ENCODE peak calls at places on chromosomes 11 and 22, in four cellular contexts. H, G, S and V are unnamed samples.

GRCh38 chr11:111913997-111914396 is 1.5 kb downstream of the HSPB2 start:
- DNase-seq in S (no peak), H (no peak), G (peak; percentile 84), V (no peak)

GRCh38 chr11:43130616-43131015 is 181.2 kb upstream of the API5 start:
- DNase-seq in G (no peak), S (no peak), H (no peak), V (no peak)

GRCh38 chr22:47872761-47873535 is 1110.5 kb downstream of the TBC1D22A start:
- DNase-seq in G (no peak), S (no peak), H (no peak), V (no peak)

GRCh38 chr11:62707277-62707771 is at the start of the genes BSCL2 and GNG3:
- DNase-seq in G (no peak), H (peak; percentile 55), S (no peak), V (no peak)

GRCh38 chr11:10396771-10397170 is 58.3 kb upstream of the AMPD3 start:
- DNase-seq in H (no peak), G (no peak), S (no peak), V (no peak)

GRCh38 chr11:93567406-93567819 is 24.2 kb upstream of the SMCO4 start:
- DNase-seq in H (no peak), G (peak; percentile 67), S (no peak), V (peak; percentile 86)

GRCh38 chr22:44500623-44501022 is 2.6 kb upstream of the RTL6 start:
- DNase-seq in H (no peak), G (no peak), S (no peak), V (no peak)

GRCh38 chr22:22773979-22774738 is 113.5 kb upstream of the IGLL5 start:
- DNase-seq in G (no peak), H (no peak), S (no peak), V (no peak)

GRCh38 chr22:20101638-20102037 is 14.3 kb upstream of the RANBP1 start:
- DNase-seq in S (no peak), G (peak; percentile 67), H (no peak), V (no peak)

GRCh38 chr11:16403448-16403803 is 47.1 kb upstream of the SOX6 start:
- DNase-seq in H (no peak), S (no peak), G (no peak), V (no peak)

GRCh38 chr22:40237241-40237640 is 59.5 kb downstream of the TNRC6B start:
- DNase-seq in H (peak; percentile 62), S (no peak), G (no peak), V (no peak)

GRCh38 chr22:44752285-44753188 is at the start of gene ARHGAP8:
- DNase-seq in G (peak; percentile 87), H (no peak), S (no peak), V (peak; percentile 64)